ENCODE peak calls at places on chromosomes 1 and 21, in four cellular contexts. P is lower leg skin, K is GM12864, J is MM.1S. D is an unnamed sample.

GRCh38 chr1:52288286-52288685 is 77.7 kb downstream of the CC2D1B start:
- DNase-seq in P (no peak), K (no peak), J (no peak), D (no peak)

GRCh38 chr1:82318921-82319320 is 518.2 kb downstream of the ADGRL2 start:
- DNase-seq in P (no peak), K (no peak), J (no peak), D (no peak)

GRCh38 chr1:221937155-221937953 is 195.5 kb upstream of the DUSP10 start:
- DNase-seq in P (no peak), K (peak; percentile 18), J (no peak), D (no peak)

GRCh38 chr1:240000634-240001033 is 91.0 kb upstream of the FMN2 start:
- DNase-seq in P (no peak), K (no peak), J (no peak), D (no peak)

GRCh38 chr21:28834335-28835238 is 158.1 kb downstream of the LTN1 start:
- DNase-seq in P (no peak), K (no peak), J (no peak), D (no peak)

GRCh38 chr1:44621841-44622286 is 52.4 kb downstream of the TMEM53 start:
- DNase-seq in P (no peak), K (no peak), J (no peak), D (no peak)

GRCh38 chr1:212667223-212668139 is 32.2 kb downstream of the BATF3 start:
- DNase-seq in P (peak; percentile 73), K (no peak), J (no peak), D (peak; percentile 52)

GRCh38 chr1:218658294-218658693 is 313.2 kb downstream of the TGFB2 start:
- DNase-seq in P (no peak), K (no peak), J (no peak), D (no peak)

GRCh38 chr1:93078935-93079654 is at the start of gene MTF2:
- DNase-seq in P (peak; percentile 91), K (peak; percentile 94), J (peak; percentile 86), D (peak; percentile 84)

GRCh38 chr1:8545078-8545477 is 227.2 kb downstream of the SLC45A1 start:
- DNase-seq in P (no peak), K (no peak), J (no peak), D (no peak)

GRCh38 chr1:167627865-167628641 is 2.0 kb upstream of the RCSD1 start:
- DNase-seq in P (no peak), K (peak; percentile 89), J (peak; percentile 99), D (peak; percentile 82)

GRCh38 chr1:150568567-150568966 is 10.8 kb downstream of the MCL1 start:
- DNase-seq in P (no peak), K (no peak), J (peak; percentile 59), D (no peak)

GRCh38 chr21:41869771-41870170 is 9.4 kb downstream of the PRDM15 start:
- DNase-seq in P (no peak), K (no peak), J (no peak), D (no peak)

DNA sequence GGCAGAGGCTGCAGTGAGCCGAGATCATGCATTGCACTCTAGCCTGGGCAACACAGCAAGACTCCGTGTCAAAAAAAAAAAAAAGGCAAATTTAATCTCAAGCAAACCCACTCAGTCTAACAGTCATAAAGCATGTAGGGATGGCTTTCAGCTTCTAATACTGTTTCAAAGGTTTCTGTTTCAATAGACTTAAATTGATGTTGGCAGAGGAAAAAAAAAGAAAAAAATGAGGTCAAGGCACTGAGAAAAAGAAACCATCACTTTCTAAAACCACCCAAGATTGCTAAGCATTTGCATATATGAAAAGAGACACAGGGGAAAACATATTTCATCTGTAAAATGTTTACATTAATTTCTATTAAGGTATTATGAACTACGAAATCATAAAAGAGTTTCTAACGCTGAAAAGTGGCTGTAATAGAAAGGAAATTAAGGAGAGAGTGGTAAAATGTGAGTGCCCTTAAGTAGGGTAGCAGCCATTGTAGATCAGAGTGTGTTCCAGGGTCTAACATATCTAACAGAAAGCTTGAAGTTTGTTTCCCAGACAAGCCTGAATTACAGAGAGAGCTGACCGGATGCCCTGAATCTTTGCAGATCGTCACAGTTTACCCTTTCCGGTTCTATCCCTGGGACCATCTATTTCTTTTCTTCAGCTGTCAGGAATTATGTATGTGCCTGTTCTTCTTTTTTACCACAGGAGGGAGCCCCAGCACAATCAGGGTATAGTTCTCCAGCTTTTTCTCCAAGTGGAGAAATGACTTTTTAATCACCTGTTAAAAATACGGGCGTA is 70.0 kb downstream of the PLD5 start:
- DNase-seq in P (no peak), K (no peak), J (peak; percentile 56), D (peak; percentile 28)
- TF ChIP-seq CTCF in P (no peak), K (peak; percentile 50), J (peak; percentile 92), D (peak; percentile 63)

DNA sequence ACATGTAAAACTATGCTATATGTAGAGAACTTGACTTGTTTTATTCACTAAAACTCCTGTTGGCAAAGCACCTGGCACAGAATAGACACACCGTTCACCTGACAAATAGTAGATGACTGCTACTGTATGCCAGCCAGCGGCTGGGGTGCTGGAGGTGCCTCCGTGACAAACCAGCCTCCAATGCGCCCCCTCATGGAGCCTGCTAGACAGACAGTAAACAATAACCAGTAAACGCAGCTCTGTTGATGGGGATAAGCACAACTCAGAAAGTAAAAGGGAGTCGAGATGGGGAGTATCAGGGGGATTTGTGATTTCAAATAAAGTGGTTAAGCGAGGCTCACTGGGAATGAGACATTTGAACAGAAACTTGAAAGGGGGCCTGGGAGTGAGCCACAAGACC is 107.2 kb downstream of the PRDM2 start:
- DNase-seq in P (no peak), K (no peak), J (no peak), D (no peak)
- TF ChIP-seq CTCF in P (no peak), K (peak; percentile 72), J (no peak), D (peak; percentile 36)

GRCh38 chr1:48560114-48560513 is 88.1 kb upstream of the SPATA6 start:
- DNase-seq in P (no peak), K (no peak), J (no peak), D (no peak)
- TF ChIP-seq CTCF in P (no peak), K (no peak), J (no peak), D (no peak)

GRCh38 chr21:43320526-43320925 is 106.4 kb downstream of the SIK1 start:
- DNase-seq in P (no peak), K (no peak), J (no peak), D (no peak)

GRCh38 chr21:43318368-43318767 is 108.6 kb downstream of the SIK1 start:
- DNase-seq in P (no peak), K (no peak), J (no peak), D (no peak)

GRCh38 chr21:43317254-43317748 is 109.6 kb downstream of the SIK1 start:
- DNase-seq in P (no peak), K (no peak), J (no peak), D (no peak)

GRCh38 chr21:43317959-43318358 is 109.0 kb downstream of the SIK1 start:
- DNase-seq in P (no peak), K (no peak), J (no peak), D (no peak)

DNA sequence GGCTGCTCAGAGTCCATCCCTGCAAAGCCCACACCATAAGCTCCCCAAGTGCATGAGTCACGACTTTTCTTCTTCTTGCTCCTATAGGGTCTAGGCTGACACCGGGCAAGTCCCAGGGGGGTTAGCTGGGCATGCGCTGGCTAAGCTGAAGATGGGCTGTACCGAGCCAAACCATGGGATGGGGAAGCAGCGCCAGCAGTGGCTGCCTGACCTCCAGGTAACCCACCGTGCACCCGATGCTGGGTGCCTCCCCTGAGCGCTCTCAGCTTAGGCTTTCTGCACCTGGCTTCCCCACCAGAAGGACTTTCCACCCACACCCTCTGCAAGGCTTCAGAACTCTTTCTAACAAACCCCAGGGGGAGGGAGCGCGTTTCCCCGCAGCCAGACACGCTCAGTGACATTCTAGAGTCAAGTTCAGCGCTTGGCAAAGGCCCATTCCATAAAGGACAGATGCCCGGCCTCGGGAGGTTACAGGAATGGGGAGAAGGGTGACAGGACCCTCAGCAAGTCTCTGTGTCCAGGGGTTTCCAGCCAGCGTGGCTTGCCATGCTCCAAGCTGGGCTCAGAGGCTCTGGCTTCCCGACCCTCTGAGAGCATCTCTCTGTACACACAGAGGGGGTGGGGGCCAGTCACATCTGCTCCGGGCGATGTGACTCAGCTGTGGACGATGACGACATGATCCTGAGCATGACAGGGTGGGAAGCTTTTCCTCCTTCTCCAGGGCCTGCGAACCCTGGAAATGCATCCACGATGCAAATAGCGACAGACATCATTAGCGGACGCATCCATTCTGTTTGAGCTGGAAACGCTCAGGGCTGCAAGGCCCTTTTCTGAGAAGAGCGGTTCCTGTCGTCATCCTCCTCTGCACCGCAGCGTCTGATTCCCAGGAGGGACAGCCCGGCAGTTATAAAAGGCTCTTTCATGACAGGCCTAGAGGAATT is 107.8 kb downstream of the SIK1 start:
- DNase-seq in P (no peak), K (no peak), J (no peak), D (no peak)
- TF ChIP-seq CTCF in P (no peak), K (no peak), J (no peak), D (no peak)

GRCh38 chr21:33403786-33404571 is 766 bp downstream of the IFNGR2 start:
- DNase-seq in P (peak; percentile 50), K (no peak), J (peak; percentile 58), D (no peak)
- TF ChIP-seq CTCF in P (no peak), K (no peak), J (no peak), D (no peak)

GRCh38 chr1:2881556-2881955 is 80.1 kb upstream of the TTC34 start:
- DNase-seq in P (no peak), K (no peak), J (no peak), D (no peak)
- TF ChIP-seq CTCF in P (no peak), K (no peak), J (no peak), D (no peak)

GRCh38 chr1:13228343-13228781 is 2.4 kb upstream of the PRAMEF18 start:
- DNase-seq in P (no peak), K (no peak), J (peak; percentile 30), D (peak; percentile 56)
- TF ChIP-seq CTCF in P (no peak), K (peak; percentile 71), J (peak; percentile 61), D (peak; percentile 79)

GRCh38 chr21:19510653-19511052 is 1107.1 kb upstream of the TMPRSS15 start:
- DNase-seq in P (no peak), K (no peak), J (no peak), D (no peak)
- TF ChIP-seq CTCF in P (no peak), K (no peak), J (no peak), D (no peak)

D was measured in GM13977.